ENCODE peak calls at places on chromosomes 16 and 17, in eight cellular contexts. One of them, this sample, is unnamed.

GRCh38 chr16:81004646-81005353 is 1.9 kb downstream of the CMC2 start:
- DNase-seq in HFF-Myc: peak
- DNase-seq in NAMALWA: peak
- DNase-seq in HTR-8/SVneo: peak
- DNase-seq in stimulated activated CD8-positive, alpha-beta memory T cell treated with anti-CD3 and anti-CD28 coated beads, Interleukin-4, amount 100 ng/mL, for 4 hours: no peak
- DNase-seq in fibroblast of gingiva: peak
- DNase-seq in lower leg skin: no peak
- DNase-seq in H54: peak
- DNase-seq in this sample: peak

GRCh38 chr17:14926526-14927122 is 338.5 kb downstream of the PMP22 start:
- DNase-seq in H54: peak
- DNase-seq in HFF-Myc: peak
- DNase-seq in fibroblast of gingiva: peak
- DNase-seq in stimulated activated CD8-positive, alpha-beta memory T cell treated with anti-CD3 and anti-CD28 coated beads, Interleukin-4, amount 100 ng/mL, for 4 hours: peak
- DNase-seq in lower leg skin: no peak
- DNase-seq in HTR-8/SVneo: peak
- DNase-seq in NAMALWA: peak
- DNase-seq in this sample: peak

GRCh38 chr16:59591480-59591879 is 857.4 kb upstream of the GOT2 start:
- DNase-seq in lower leg skin: no peak
- DNase-seq in HTR-8/SVneo: no peak
- DNase-seq in NAMALWA: no peak
- DNase-seq in stimulated activated CD8-positive, alpha-beta memory T cell treated with anti-CD3 and anti-CD28 coated beads, Interleukin-4, amount 100 ng/mL, for 4 hours: no peak
- DNase-seq in fibroblast of gingiva: peak
- DNase-seq in HFF-Myc: no peak
- DNase-seq in H54: no peak
- DNase-seq in this sample: no peak

GRCh38 chr17:17137731-17138585 is 68.2 kb downstream of the PLD6 start:
- DNase-seq in stimulated activated CD8-positive, alpha-beta memory T cell treated with anti-CD3 and anti-CD28 coated beads, Interleukin-4, amount 100 ng/mL, for 4 hours: no peak
- DNase-seq in HFF-Myc: no peak
- DNase-seq in H54: no peak
- DNase-seq in HTR-8/SVneo: no peak
- DNase-seq in NAMALWA: no peak
- DNase-seq in fibroblast of gingiva: no peak
- DNase-seq in lower leg skin: no peak
- DNase-seq in this sample: peak

GRCh38 chr17:35242158-35242804 is 591 bp upstream of the SLFN5 start:
- DNase-seq in NAMALWA: peak
- DNase-seq in lower leg skin: peak
- DNase-seq in fibroblast of gingiva: peak
- DNase-seq in HTR-8/SVneo: peak
- DNase-seq in HFF-Myc: no peak
- DNase-seq in stimulated activated CD8-positive, alpha-beta memory T cell treated with anti-CD3 and anti-CD28 coated beads, Interleukin-4, amount 100 ng/mL, for 4 hours: peak
- DNase-seq in H54: no peak
- DNase-seq in this sample: peak

GRCh38 chr16:19168173-19169080 is at the start of gene SYT17:
- DNase-seq in fibroblast of gingiva: no peak
- DNase-seq in HTR-8/SVneo: peak
- DNase-seq in lower leg skin: no peak
- DNase-seq in stimulated activated CD8-positive, alpha-beta memory T cell treated with anti-CD3 and anti-CD28 coated beads, Interleukin-4, amount 100 ng/mL, for 4 hours: no peak
- DNase-seq in HFF-Myc: no peak
- DNase-seq in NAMALWA: no peak
- DNase-seq in H54: no peak
- DNase-seq in this sample: no peak

GRCh38 chr17:63448655-63449054 is 2.5 kb upstream of the CYB561 start:
- DNase-seq in HTR-8/SVneo: no peak
- DNase-seq in HFF-Myc: no peak
- DNase-seq in lower leg skin: no peak
- DNase-seq in NAMALWA: no peak
- DNase-seq in fibroblast of gingiva: no peak
- DNase-seq in H54: no peak
- DNase-seq in stimulated activated CD8-positive, alpha-beta memory T cell treated with anti-CD3 and anti-CD28 coated beads, Interleukin-4, amount 100 ng/mL, for 4 hours: no peak
- DNase-seq in this sample: no peak

GRCh38 chr17:41067281-41067680 is 1.6 kb upstream of the KRTAP2-4 start:
- DNase-seq in HTR-8/SVneo: no peak
- DNase-seq in H54: no peak
- DNase-seq in HFF-Myc: peak
- DNase-seq in lower leg skin: no peak
- DNase-seq in stimulated activated CD8-positive, alpha-beta memory T cell treated with anti-CD3 and anti-CD28 coated beads, Interleukin-4, amount 100 ng/mL, for 4 hours: no peak
- DNase-seq in fibroblast of gingiva: peak
- DNase-seq in NAMALWA: no peak
- DNase-seq in this sample: no peak

GRCh38 chr17:29617125-29617480 is 5.6 kb downstream of the CORO6 start:
- DNase-seq in stimulated activated CD8-positive, alpha-beta memory T cell treated with anti-CD3 and anti-CD28 coated beads, Interleukin-4, amount 100 ng/mL, for 4 hours: peak
- DNase-seq in HTR-8/SVneo: no peak
- DNase-seq in fibroblast of gingiva: peak
- DNase-seq in H54: no peak
- DNase-seq in HFF-Myc: no peak
- DNase-seq in lower leg skin: peak
- DNase-seq in NAMALWA: peak
- DNase-seq in this sample: peak

GRCh38 chr17:12979255-12979654 is 38.6 kb downstream of the ELAC2 start:
- DNase-seq in HFF-Myc: no peak
- DNase-seq in HTR-8/SVneo: no peak
- DNase-seq in fibroblast of gingiva: no peak
- DNase-seq in H54: no peak
- DNase-seq in lower leg skin: no peak
- DNase-seq in stimulated activated CD8-positive, alpha-beta memory T cell treated with anti-CD3 and anti-CD28 coated beads, Interleukin-4, amount 100 ng/mL, for 4 hours: no peak
- DNase-seq in NAMALWA: no peak
- DNase-seq in this sample: no peak

GRCh38 chr17:58706351-58707140 is 14.1 kb downstream of the RAD51C start:
- DNase-seq in H54: no peak
- DNase-seq in lower leg skin: no peak
- DNase-seq in HTR-8/SVneo: no peak
- DNase-seq in stimulated activated CD8-positive, alpha-beta memory T cell treated with anti-CD3 and anti-CD28 coated beads, Interleukin-4, amount 100 ng/mL, for 4 hours: no peak
- DNase-seq in HFF-Myc: no peak
- DNase-seq in fibroblast of gingiva: no peak
- DNase-seq in NAMALWA: no peak
- DNase-seq in this sample: peak

GRCh38 chr17:18217412-18218015 is 7.9 kb upstream of the LLGL1 start:
- DNase-seq in stimulated activated CD8-positive, alpha-beta memory T cell treated with anti-CD3 and anti-CD28 coated beads, Interleukin-4, amount 100 ng/mL, for 4 hours: peak
- DNase-seq in HTR-8/SVneo: peak
- DNase-seq in fibroblast of gingiva: peak
- DNase-seq in HFF-Myc: no peak
- DNase-seq in NAMALWA: peak
- DNase-seq in H54: peak
- DNase-seq in lower leg skin: peak
- DNase-seq in this sample: peak

GRCh38 chr17:38735161-38735997 is 5.2 kb downstream of the CISD3 start:
- DNase-seq in stimulated activated CD8-positive, alpha-beta memory T cell treated with anti-CD3 and anti-CD28 coated beads, Interleukin-4, amount 100 ng/mL, for 4 hours: peak
- DNase-seq in HFF-Myc: no peak
- DNase-seq in H54: peak
- DNase-seq in HTR-8/SVneo: peak
- DNase-seq in fibroblast of gingiva: no peak
- DNase-seq in lower leg skin: peak
- DNase-seq in NAMALWA: peak
- DNase-seq in this sample: peak

GRCh38 chr16:54430491-54431030 is 144.0 kb upstream of the IRX3 start:
- DNase-seq in NAMALWA: no peak
- DNase-seq in H54: no peak
- DNase-seq in stimulated activated CD8-positive, alpha-beta memory T cell treated with anti-CD3 and anti-CD28 coated beads, Interleukin-4, amount 100 ng/mL, for 4 hours: no peak
- DNase-seq in HTR-8/SVneo: no peak
- DNase-seq in fibroblast of gingiva: peak
- DNase-seq in lower leg skin: no peak
- DNase-seq in HFF-Myc: peak
- DNase-seq in this sample: no peak

GRCh38 chr16:53498984-53499383 is 4.0 kb downstream of the AKTIP start:
- DNase-seq in HTR-8/SVneo: no peak
- DNase-seq in lower leg skin: no peak
- DNase-seq in H54: no peak
- DNase-seq in HFF-Myc: no peak
- DNase-seq in stimulated activated CD8-positive, alpha-beta memory T cell treated with anti-CD3 and anti-CD28 coated beads, Interleukin-4, amount 100 ng/mL, for 4 hours: no peak
- DNase-seq in fibroblast of gingiva: no peak
- DNase-seq in NAMALWA: no peak
- DNase-seq in this sample: no peak

This sample was measured in GM12865.